ENCODE peak calls at places on chromosomes 3 and 15, in seven cellular contexts. M, B, C, P, U, X and Q are unnamed samples.

GRCh38 chr15:99187886-99188285 is 61.5 kb downstream of the TTC23 start:
- DNase-seq in M (no peak), B (no peak), C (no peak), P (no peak), U (no peak), X (no peak), Q (no peak)

GRCh38 chr3:129001817-129002572 is 891 bp downstream of the EFCC1 start:
- DNase-seq in M (peak), B (no peak), C (no peak), P (peak), U (no peak), X (no peak), Q (no peak)

GRCh38 chr3:55654123-55654787 is 167.1 kb upstream of the WNT5A start:
- DNase-seq in M (no peak), B (no peak), C (no peak), P (peak), U (no peak), X (peak), Q (no peak)

GRCh38 chr3:125103406-125103805 is 47.6 kb upstream of the HEG1 start:
- DNase-seq in M (no peak), B (no peak), C (no peak), P (no peak), U (no peak), X (no peak), Q (no peak)

GRCh38 chr15:43285609-43286037 is 18.9 kb upstream of the TGM5 start:
- DNase-seq in M (no peak), B (peak), C (peak), P (peak), U (peak), X (peak), Q (peak)

GRCh38 chr3:60010778-60011177 is 961.0 kb upstream of the CFAP20DC start:
- DNase-seq in M (no peak), B (no peak), C (no peak), P (peak), U (peak), X (no peak), Q (no peak)

GRCh38 chr3:194832346-194833104 is 146.8 kb downstream of the FAM43A start:
- DNase-seq in M (no peak), B (no peak), C (no peak), P (no peak), U (no peak), X (no peak), Q (no peak)

GRCh38 chr3:101077361-101078011 is 84.3 kb upstream of the ABI3BP start:
- DNase-seq in M (no peak), B (no peak), C (no peak), P (no peak), U (no peak), X (peak), Q (no peak)

GRCh38 chr3:28077566-28077965 is 163.9 kb upstream of the CMC1 start:
- DNase-seq in M (no peak), B (no peak), C (no peak), P (no peak), U (no peak), X (peak), Q (peak)

GRCh38 chr15:48696627-48697312 is 51.3 kb upstream of the FBN1 start:
- DNase-seq in M (no peak), B (peak), C (no peak), P (no peak), U (no peak), X (no peak), Q (no peak)

GRCh38 chr15:31034152-31034551 is 42.7 kb upstream of the MTMR10 start:
- DNase-seq in M (no peak), B (no peak), C (peak), P (peak), U (no peak), X (peak), Q (no peak)

GRCh38 chr15:48856947-48857346 is 21.0 kb upstream of the EID1 start:
- DNase-seq in M (no peak), B (peak), C (no peak), P (no peak), U (no peak), X (peak), Q (no peak)

GRCh38 chr15:29820802-29821160 is 1.5 kb downstream of the TJP1 start:
- DNase-seq in M (no peak), B (no peak), C (no peak), P (no peak), U (no peak), X (no peak), Q (no peak)

GRCh38 chr15:58003810-58004209 is 61.7 kb downstream of the ALDH1A2 start:
- DNase-seq in M (no peak), B (no peak), C (no peak), P (no peak), U (no peak), X (no peak), Q (no peak)